ENCODE peak calls at places on chromosome 13, in four cellular contexts. C is B cell, Z is AG09319, H is fibroblast of lung. B is an unnamed sample.

GRCh38 chr13:73532582-73532981 is 473.8 kb downstream of the KLF5 start:
- DNase-seq in C (no peak), Z (no peak), H (no peak), B (no peak)

GRCh38 chr13:95195146-95195545 is 106.1 kb downstream of the ABCC4 start:
- DNase-seq in H (no peak), C (no peak), Z (no peak), B (no peak)

GRCh38 chr13:64457976-64458375 is 2772.2 kb downstream of the PCDH9 start:
- DNase-seq in Z (no peak), C (no peak), H (peak), B (no peak)

GRCh38 chr13:89514534-89515312 is 1832.8 kb upstream of the MIR17HG start:
- DNase-seq in C (no peak), H (peak), Z (no peak), B (no peak)

GRCh38 chr13:50715402-50716146 is 127.9 kb downstream of the DLEU7 start:
- DNase-seq in C (no peak), Z (no peak), H (no peak), B (no peak)

GRCh38 chr13:50991624-50992610 is 82.3 kb downstream of the RNASEH2B start:
- DNase-seq in C (no peak), Z (no peak), H (no peak), B (no peak)

GRCh38 chr13:23488442-23488841 is 54.9 kb upstream of the SACS start:
- DNase-seq in C (no peak), H (peak), Z (no peak), B (no peak)

GRCh38 chr13:108463365-108463764 is 166.0 kb upstream of the MYO16 start:
- DNase-seq in C (no peak), Z (peak), H (peak), B (no peak)

GRCh38 chr13:22936228-22936627 is 244.6 kb upstream of the SGCG start:
- DNase-seq in C (no peak), H (no peak), Z (no peak), B (no peak)

GRCh38 chr13:64488731-64489130 is 2741.4 kb downstream of the PCDH9 start:
- DNase-seq in H (peak), C (no peak), Z (no peak), B (no peak)

GRCh38 chr13:89577301-89577700 is 1770.2 kb upstream of the MIR17HG start:
- DNase-seq in Z (no peak), C (no peak), H (no peak), B (no peak)

GRCh38 chr13:98476106-98476505 is 100.8 kb downstream of the STK24 start:
- DNase-seq in H (no peak), Z (no peak), C (no peak), B (no peak)

GRCh38 chr13:26168276-26168814 is 53.8 kb downstream of the RNF6 start:
- DNase-seq in Z (no peak), H (no peak), C (no peak), B (no peak)

GRCh38 chr13:54965881-54966280 is 1937.3 kb downstream of the OLFM4 start:
- DNase-seq in C (no peak), Z (no peak), H (peak), B (no peak)

GRCh38 chr13:72205773-72206172 is 338.8 kb upstream of the DACH1 start:
- DNase-seq in C (no peak), Z (no peak), H (peak), B (no peak)

GRCh38 chr13:68359105-68359504 is 1129.0 kb upstream of the PCDH9 start:
- DNase-seq in C (no peak), H (no peak), Z (no peak), B (no peak)

GRCh38 chr13:93715866-93716265 is 489.3 kb downstream of the GPC6 start:
- DNase-seq in C (no peak), H (no peak), Z (no peak), B (no peak)

GRCh38 chr13:73998631-73999030 is 135.6 kb downstream of the KLF12 start:
- DNase-seq in H (no peak), C (no peak), Z (no peak), B (no peak)

GRCh38 chr13:91960947-91961346 is 562.5 kb downstream of the GPC5 start:
- DNase-seq in H (no peak), Z (no peak), C (no peak), B (no peak)

GRCh38 chr13:26541678-26542553 is 15.6 kb upstream of the WASF3 start:
- DNase-seq in Z (no peak), H (no peak), C (no peak), B (no peak)

GRCh38 chr13:22176968-22177545 is 506.2 kb downstream of the FGF9 start:
- DNase-seq in C (no peak), H (no peak), Z (no peak), B (no peak)

GRCh38 chr13:72112216-72112615 is 245.2 kb upstream of the DACH1 start:
- DNase-seq in Z (no peak), C (no peak), H (no peak), B (no peak)

GRCh38 chr13:44243198-44243852 is 130.3 kb upstream of the SERP2 start:
- DNase-seq in H (peak), C (peak), Z (no peak), B (no peak)

GRCh38 chr13:33279414-33279813 is 6.1 kb downstream of the STARD13 start:
- DNase-seq in H (no peak), Z (no peak), C (no peak), B (no peak)

GRCh38 chr13:63190742-63191141 is 1775.1 kb upstream of the PCDH20 start:
- DNase-seq in C (no peak), Z (no peak), H (peak), B (no peak)

GRCh38 chr13:51841732-51842131 is 3.2 kb downstream of the TMEM272 start:
- DNase-seq in C (no peak), Z (no peak), H (no peak), B (no peak)

GRCh38 chr13:44627441-44627840 is 51.3 kb upstream of the TSC22D1 start:
- DNase-seq in H (peak), C (no peak), Z (no peak), B (no peak)

GRCh38 chr13:101146101-101146898 is 270.0 kb downstream of the NALCN start:
- DNase-seq in H (peak), C (no peak), Z (no peak), B (no peak)

GRCh38 chr13:101140087-101140770 is 276.1 kb downstream of the NALCN start:
- DNase-seq in Z (no peak), H (no peak), C (no peak), B (no peak)

GRCh38 chr13:101149735-101150380 is 266.4 kb downstream of the NALCN start:
- DNase-seq in C (no peak), Z (peak), H (peak), B (no peak)

GRCh38 chr13:101140936-101141335 is 275.4 kb downstream of the NALCN start:
- DNase-seq in Z (no peak), H (no peak), C (no peak), B (no peak)

GRCh38 chr13:101144808-101145419 is 271.4 kb downstream of the NALCN start:
- DNase-seq in H (peak), Z (peak), C (no peak), B (no peak)
- TF ChIP-seq CTCF in H (peak), Z (peak), C (peak), B (peak)

DNA sequence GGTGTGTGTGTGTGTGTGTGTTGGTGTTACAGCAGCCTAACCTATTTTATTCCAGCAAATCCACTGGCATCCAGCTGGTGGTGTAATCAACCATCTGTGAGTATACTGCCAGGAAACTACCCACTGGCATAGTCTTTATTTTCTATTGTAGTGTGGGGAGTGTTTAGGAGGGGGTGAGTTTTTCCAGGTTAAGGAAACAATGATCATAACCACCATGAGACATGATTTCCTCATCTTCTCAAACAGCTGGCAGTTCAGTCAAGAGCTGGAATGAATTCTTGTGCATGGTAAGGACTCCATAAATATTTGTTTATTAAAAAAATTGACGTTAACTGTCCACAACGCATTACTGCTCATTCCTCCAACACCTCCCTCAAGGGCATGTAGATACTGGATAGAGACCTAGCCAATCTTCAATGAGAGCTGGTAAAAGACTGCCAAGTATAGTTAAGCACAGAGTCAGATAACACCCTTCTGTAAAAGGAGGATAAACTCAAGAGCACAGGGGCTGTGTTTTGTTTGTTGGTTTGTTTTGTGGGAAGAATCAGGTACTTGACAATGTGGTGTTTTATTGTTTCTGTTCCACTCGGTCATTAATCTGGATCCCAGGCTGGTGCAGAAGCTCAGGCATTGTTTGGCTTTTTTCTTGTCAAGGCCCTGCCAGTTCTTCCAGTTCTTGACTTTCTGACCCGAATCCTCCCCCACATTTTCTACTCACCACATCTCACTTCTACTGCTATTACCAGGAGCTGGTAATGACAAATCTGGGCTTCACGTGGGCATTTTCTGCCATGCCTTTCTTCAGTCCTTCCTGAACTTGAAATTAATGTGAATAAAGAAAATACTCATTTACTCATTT is 31.6 kb upstream of the SLC46A3 start:
- DNase-seq in H (no peak), C (no peak), Z (no peak), B (no peak)
- TF ChIP-seq CTCF in H (no peak), C (no peak), Z (no peak), B (no peak)

GRCh38 chr13:110107568-110108347 is 199.2 kb downstream of the COL4A1 start:
- DNase-seq in H (no peak), C (no peak), Z (no peak), B (no peak)

GRCh38 chr13:110110783-110111182 is 196.2 kb downstream of the COL4A1 start:
- DNase-seq in C (no peak), Z (no peak), H (no peak), B (no peak)

GRCh38 chr13:110108348-110109139 is 198.4 kb downstream of the COL4A1 start:
- DNase-seq in H (peak), C (no peak), Z (peak), B (no peak)

GRCh38 chr13:110109910-110110309 is 197.0 kb downstream of the COL4A1 start:
- DNase-seq in H (peak), C (no peak), Z (peak), B (no peak)

GRCh38 chr13:110109140-110109783 is 197.7 kb downstream of the COL4A1 start:
- DNase-seq in H (no peak), C (no peak), Z (no peak), B (no peak)
- TF ChIP-seq CTCF in H (no peak), C (no peak), Z (no peak), B (no peak)

DNA sequence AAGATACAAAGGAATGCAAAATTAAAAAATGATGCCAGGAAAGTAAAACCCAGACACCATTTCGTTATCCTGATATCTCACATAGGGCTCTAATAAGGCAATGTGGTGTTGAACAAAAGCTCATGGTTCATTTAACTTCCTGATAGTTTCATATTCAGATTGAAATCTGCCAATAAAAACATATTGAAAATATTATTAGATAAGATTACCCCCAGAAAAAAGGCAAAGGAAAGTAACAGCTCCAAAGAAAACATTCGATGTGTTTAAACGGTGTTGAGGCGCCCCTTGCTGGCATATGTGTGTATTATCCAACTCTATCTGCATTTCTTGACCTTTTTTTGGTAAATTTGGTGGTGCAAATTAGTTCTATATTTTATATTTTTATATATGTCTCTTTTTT is 75.9 kb downstream of the ESD start:
- DNase-seq in H (peak), C (peak), Z (peak), B (peak)
- TF ChIP-seq CTCF in H (peak), C (peak), Z (peak), B (peak)

GRCh38 chr13:114110091-114110829 is 22.2 kb downstream of the RASA3 start:
- DNase-seq in H (no peak), C (peak), Z (no peak), B (peak)
- TF ChIP-seq CTCF in H (no peak), C (peak), Z (no peak), B (peak)

GRCh38 chr13:19345916-19346422 is 164.3 kb upstream of the TUBA3C start:
- DNase-seq in C (no peak), H (no peak), Z (no peak), B (no peak)
- TF ChIP-seq CTCF in C (no peak), H (no peak), Z (no peak), B (no peak)

GRCh38 chr13:86841264-86841663 is 829.9 kb upstream of the SLITRK5 start:
- DNase-seq in Z (no peak), H (no peak), C (no peak), B (no peak)

GRCh38 chr13:86846501-86846900 is 824.7 kb upstream of the SLITRK5 start:
- DNase-seq in H (peak), C (no peak), Z (no peak), B (no peak)

GRCh38 chr13:86838411-86839120 is 832.6 kb upstream of the SLITRK5 start:
- DNase-seq in H (no peak), Z (no peak), C (no peak), B (no peak)

DNA sequence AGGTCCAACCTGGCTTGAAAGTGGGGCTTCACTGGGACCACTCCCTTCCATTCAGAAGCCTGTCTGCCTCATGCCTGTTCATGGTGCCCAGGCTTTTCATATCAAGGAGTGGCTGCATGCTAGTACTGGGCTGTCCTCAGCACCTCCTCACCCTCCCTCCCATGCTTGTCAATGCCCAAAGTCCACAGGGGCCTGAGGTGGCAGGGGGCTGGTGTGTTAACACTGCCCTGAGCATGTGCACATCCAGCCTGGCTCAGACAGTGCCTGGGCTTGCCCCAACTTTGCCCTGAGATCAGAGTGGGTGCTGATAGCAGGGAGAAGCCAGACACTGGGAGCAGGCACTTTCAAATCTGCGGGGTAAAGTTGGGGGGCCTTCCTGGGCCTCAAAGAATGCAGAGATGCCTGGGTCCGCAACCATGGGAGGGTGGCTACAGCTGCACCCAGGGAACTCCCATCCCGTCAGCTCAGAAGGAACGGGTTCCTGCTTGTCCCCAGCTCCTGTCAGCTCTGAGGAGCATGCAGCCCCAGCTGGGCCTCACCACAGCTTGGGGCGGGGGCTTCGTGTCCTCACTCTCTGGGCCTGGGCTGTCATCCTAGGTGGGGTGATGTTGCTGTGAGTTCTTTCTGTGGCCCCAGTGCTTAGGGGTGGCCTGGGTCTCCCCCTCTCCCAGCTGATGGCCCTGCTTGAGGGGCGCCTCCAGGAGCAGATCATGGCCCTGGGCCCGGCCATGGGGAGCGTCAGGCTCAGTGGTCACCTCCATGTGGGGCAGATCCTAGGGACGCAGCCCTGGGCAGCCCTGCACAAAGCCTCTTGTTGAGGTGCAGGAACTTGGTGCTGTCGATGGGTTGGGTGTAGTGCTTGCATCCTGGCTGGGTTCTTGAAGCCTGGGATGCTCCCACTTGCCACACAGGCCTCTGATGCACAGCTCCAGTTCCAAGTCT is 830.6 kb upstream of the SLITRK5 start:
- DNase-seq in C (no peak), H (no peak), Z (no peak), B (no peak)
- TF ChIP-seq CTCF in C (no peak), H (no peak), Z (no peak), B (no peak)

DNA sequence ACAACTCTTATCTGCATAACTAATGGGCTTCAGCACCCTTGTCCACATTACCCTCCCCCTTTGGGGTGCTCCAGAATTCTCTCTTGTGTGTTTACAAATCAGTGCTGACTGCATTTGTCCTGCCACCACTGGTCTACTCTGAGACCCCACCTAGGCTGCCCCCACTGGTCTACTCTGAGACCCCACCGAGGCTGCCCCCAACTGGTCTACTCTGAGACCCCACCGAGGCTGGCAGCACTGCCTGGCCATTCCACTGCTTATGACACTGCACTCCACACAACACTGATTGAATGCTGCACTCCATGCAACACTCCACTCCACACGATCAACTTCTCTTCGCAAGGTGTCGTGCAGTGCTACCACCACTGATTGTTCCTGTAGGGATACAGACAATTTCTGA is 1459.2 kb upstream of the SLC10A2 start:
- DNase-seq in Z (no peak), H (no peak), C (no peak), B (no peak)
- TF ChIP-seq CTCF in Z (no peak), H (no peak), C (no peak), B (no peak)

B was measured in natural killer cell.